ENCODE peak calls at places on chromosomes 1 and 21, in five cellular contexts. K is dorsolateral prefrontal cortex; C is retina; L is germinal center; M is stimulated activated CD4-positive, alpha-beta T cell treated with anti-CD3 and anti-CD28 coated beads, Interleukin-4, amount 100 ng/mL, for 1 hour. H is an unnamed sample.

GRCh38 chr1:218299416-218299815 is 14.3 kb downstream of the RRP15 start:
- DNase-seq in L (no peak), M (no peak), C (peak; percentile 6), K (no peak), H (no peak)

GRCh38 chr1:37622131-37622530 is 12.6 kb downstream of the RSPO1 start:
- DNase-seq in C (no peak), M (no peak), K (no peak), L (no peak), H (no peak)

GRCh38 chr1:176102700-176103244 is 104.3 kb downstream of the COP1 start:
- DNase-seq in C (no peak), M (no peak), K (no peak), L (no peak), H (no peak)

GRCh38 chr1:15756143-15757015 is 2.2 kb upstream of the FBLIM1 start:
- DNase-seq in L (no peak), K (no peak), M (no peak), C (no peak), H (no peak)

GRCh38 chr1:34876406-34876805 is 16.9 kb upstream of the SMIM12 start:
- DNase-seq in K (no peak), L (no peak), M (no peak), C (no peak), H (no peak)

GRCh38 chr1:229883504-229884200 is 183.4 kb upstream of the GALNT2 start:
- DNase-seq in M (no peak), K (no peak), C (no peak), L (no peak), H (no peak)

GRCh38 chr1:58406296-58407071 is 140.0 kb downstream of the OMA1 start:
- DNase-seq in K (no peak), C (no peak), M (no peak), L (no peak), H (no peak)

GRCh38 chr1:237799762-237800474 is 90.8 kb downstream of the ZP4 start:
- DNase-seq in C (no peak), M (peak; percentile 17), L (peak; percentile 28), K (peak; percentile 54), H (no peak)

GRCh38 chr1:22197644-22198043 is 54.7 kb upstream of the WNT4 start:
- DNase-seq in L (no peak), K (no peak), M (no peak), C (no peak), H (no peak)

GRCh38 chr21:46457801-46458314 is 833 bp upstream of the DIP2A start:
- DNase-seq in L (peak; percentile 31), C (no peak), K (peak; percentile 52), M (no peak), H (no peak)

GRCh38 chr1:85577421-85578320 is 2.9 kb upstream of the CCN1 start:
- DNase-seq in L (no peak), M (no peak), K (no peak), C (peak; percentile 73), H (no peak)

GRCh38 chr21:43306911-43307676 is 119.8 kb downstream of the SIK1 start:
- DNase-seq in K (no peak), C (no peak), M (no peak), L (peak; percentile 48), H (peak; percentile 62)

GRCh38 chr1:206551985-206552325 is 44.6 kb downstream of the RASSF5 start:
- DNase-seq in L (no peak), K (no peak), M (peak; percentile 59), C (no peak), H (peak; percentile 21)

GRCh38 chr1:232471250-232471649 is 158.7 kb downstream of the SIPA1L2 start:
- DNase-seq in M (no peak), K (no peak), L (no peak), C (no peak), H (no peak)

GRCh38 chr1:2229921-2230700 is 2.0 kb downstream of the SKI start:
- DNase-seq in C (peak; percentile 72), K (no peak), M (no peak), L (no peak), H (no peak)

GRCh38 chr1:150765229-150765976 is at the start of gene CTSS:
- DNase-seq in M (no peak), K (no peak), C (no peak), L (peak; percentile 47), H (peak; percentile 67)

GRCh38 chr1:195664628-195665027 is 943.6 kb downstream of the KCNT2 start:
- DNase-seq in M (no peak), L (no peak), K (no peak), C (no peak), H (no peak)

H was measured in B cell.